ENCODE peak calls at places on chromosomes 3 and 15, in six cellular contexts. R is CD4-positive, alpha-beta memory T cell; B is stomach; O is activated gamma-delta T cell treated with Interleukin-2 at 50 U/mL for 16 hours; Z is activated naive CD4-positive, alpha-beta T cell treated with anti-CD3 and anti-CD28 coated beads, Interleukin-2, amount 50 U/mL, for 16 hours; H is hippocampal formation. C is an unnamed sample.

GRCh38 chr15:82051664-82052063 is 5.8 kb upstream of the MEX3B start:
- DNase-seq in R (no peak), B (no peak), O (no peak), Z (no peak), H (no peak), C (no peak)

GRCh38 chr3:109112946-109113345 is 5.0 kb downstream of the MORC1 start:
- DNase-seq in R (no peak), B (no peak), O (no peak), Z (no peak), H (no peak), C (no peak)

GRCh38 chr3:16385151-16385550 is 120.1 kb downstream of the OXNAD1 start:
- DNase-seq in R (no peak), B (no peak), O (no peak), Z (no peak), H (no peak), C (no peak)

GRCh38 chr15:70039917-70040316 is 57.8 kb downstream of the TLE3 start:
- DNase-seq in R (no peak), B (no peak), O (no peak), Z (no peak), H (no peak), C (no peak)

GRCh38 chr3:188624384-188624783 is 470.4 kb downstream of the LPP start:
- DNase-seq in R (no peak), B (peak; percentile 33), O (no peak), Z (no peak), H (peak; percentile 7), C (no peak)

GRCh38 chr3:26920579-26920978 is 298.0 kb downstream of the LRRC3B start:
- DNase-seq in R (no peak), B (no peak), O (no peak), Z (no peak), H (no peak), C (no peak)

GRCh38 chr3:8854656-8855055 is 85.2 kb upstream of the OXTR start:
- DNase-seq in R (no peak), B (no peak), O (no peak), Z (no peak), H (no peak), C (no peak)

GRCh38 chr15:100061944-100062343 is 279.8 kb downstream of the ADAMTS17 start:
- DNase-seq in R (no peak), B (no peak), O (no peak), Z (no peak), H (no peak), C (no peak)

GRCh38 chr3:56999547-56999946 is 60.9 kb upstream of the SPATA12 start:
- DNase-seq in R (no peak), B (no peak), O (no peak), Z (no peak), H (no peak), C (no peak)

GRCh38 chr3:191721390-191721801 is 260.4 kb downstream of the PYDC2 start:
- DNase-seq in R (no peak), B (no peak), O (no peak), Z (no peak), H (no peak), C (no peak)

GRCh38 chr3:13273604-13274105 is 146.5 kb downstream of the NUP210 start:
- DNase-seq in R (no peak), B (no peak), O (no peak), Z (no peak), H (no peak), C (no peak)

GRCh38 chr3:48039487-48040190 is 23.4 kb upstream of the MAP4 start:
- DNase-seq in R (no peak), B (no peak), O (no peak), Z (no peak), H (no peak), C (no peak)

GRCh38 chr3:63869929-63870328 is 6.3 kb downstream of the ATXN7 start:
- DNase-seq in R (no peak), B (no peak), O (no peak), Z (no peak), H (no peak), C (no peak)

GRCh38 chr3:169244119-169244864 is 419.2 kb downstream of the MECOM start:
- DNase-seq in R (no peak), B (no peak), O (no peak), Z (no peak), H (no peak), C (no peak)

GRCh38 chr3:77780621-77781020 is 740.7 kb downstream of the ROBO2 start:
- DNase-seq in R (no peak), B (no peak), O (no peak), Z (no peak), H (no peak), C (no peak)

GRCh38 chr3:99938270-99938955 is 120.8 kb downstream of the CMSS1 start:
- DNase-seq in R (no peak), B (no peak), O (no peak), Z (no peak), H (no peak), C (no peak)

GRCh38 chr3:87792532-87793321 is 266.1 kb downstream of the CGGBP1 start:
- DNase-seq in R (no peak), B (no peak), O (no peak), Z (peak; percentile 12), H (no peak), C (no peak)

GRCh38 chr3:188133219-188133618 is 20.7 kb upstream of the LPP start:
- DNase-seq in R (no peak), B (no peak), O (no peak), Z (no peak), H (no peak), C (no peak)

GRCh38 chr15:63094495-63094931 is 27.1 kb upstream of the LACTB start:
- DNase-seq in R (no peak), B (no peak), O (no peak), Z (no peak), H (no peak), C (no peak)

GRCh38 chr3:159604151-159604581 is 384.5 kb upstream of the IL12A start:
- DNase-seq in R (no peak), B (no peak), O (no peak), Z (no peak), H (no peak), C (no peak)

GRCh38 chr3:2856062-2856792 is 253.9 kb downstream of the IL5RA start:
- DNase-seq in R (peak; percentile 2), B (no peak), O (no peak), Z (no peak), H (no peak), C (no peak)

GRCh38 chr3:70040386-70040785 is 40.9 kb downstream of the SAMMSON start:
- DNase-seq in R (no peak), B (no peak), O (no peak), Z (no peak), H (no peak), C (no peak)

GRCh38 chr15:67534360-67534759 is 8.1 kb upstream of the MAP2K5 start:
- DNase-seq in R (no peak), B (no peak), O (no peak), Z (no peak), H (no peak), C (no peak)

GRCh38 chr15:36175181-36175750 is 404.2 kb upstream of the CDIN1 start:
- DNase-seq in R (no peak), B (no peak), O (no peak), Z (no peak), H (no peak), C (no peak)

GRCh38 chr3:137075020-137075419 is 117.2 kb downstream of the IL20RB start:
- DNase-seq in R (no peak), B (no peak), O (no peak), Z (no peak), H (no peak), C (no peak)